ENCODE peak calls at places on chromosomes 13 and 19, in ten cellular contexts. Q is C1 segment of cervical spinal cord; E is mucosa of gallbladder; R is stimulated activated CD8-positive, alpha-beta memory T cell treated with anti-CD3 and anti-CD28 coated beads, Interleukin-15, amount 100 ng/mL, for 1 hour; M is heart right ventricle; A is iris pigment epithelial cell; W is non-pigmented ciliary epithelial cell; G is NCI-H526; N is NCI-H1092; T is T-helper 1 cell. C is an unnamed sample.

GRCh38 chr13:28707629-28708427 is 10.9 kb downstream of the SLC46A3 start:
- DNase-seq in Q (no peak), E (no peak), R (no peak), M (no peak), A (peak), W (peak), G (peak), N (no peak), T (no peak), C (peak)

GRCh38 chr19:34676697-34677385 is at the start of gene SCGB2B2:
- DNase-seq in Q (peak), E (no peak), R (no peak), M (no peak), A (no peak), W (peak), G (peak), N (peak), T (peak), C (no peak)

GRCh38 chr19:17766543-17767131 is 15.4 kb downstream of the FCHO1 start:
- DNase-seq in Q (peak), E (peak), R (no peak), M (peak), A (peak), W (peak), G (peak), N (peak), T (no peak), C (peak)

GRCh38 chr13:45807520-45808099 is 43.9 kb downstream of the SIAH3 start:
- DNase-seq in Q (no peak), E (peak), R (no peak), M (no peak), A (peak), W (peak), G (peak), N (peak), T (no peak), C (no peak)

GRCh38 chr19:5891938-5892771 is 11.4 kb downstream of the NDUFA11 start:
- DNase-seq in Q (peak), E (peak), R (no peak), M (peak), A (peak), W (no peak), G (no peak), N (no peak), T (no peak), C (no peak)

GRCh38 chr13:26384587-26384986 is 130.7 kb downstream of the CDK8 start:
- DNase-seq in Q (no peak), E (no peak), R (no peak), M (no peak), A (no peak), W (no peak), G (no peak), N (no peak), T (no peak), C (no peak)

GRCh38 chr19:42131149-42132029 is 857 bp downstream of the POU2F2 start:
- DNase-seq in Q (no peak), E (no peak), R (no peak), M (no peak), A (no peak), W (no peak), G (no peak), N (no peak), T (no peak), C (no peak)

GRCh38 chr19:2775556-2776430 is 7.3 kb downstream of the SGTA start:
- DNase-seq in Q (peak), E (peak), R (peak), M (peak), A (peak), W (no peak), G (no peak), N (no peak), T (peak), C (no peak)

GRCh38 chr13:89660752-89661151 is 1686.7 kb upstream of the MIR17HG start:
- DNase-seq in Q (no peak), E (no peak), R (no peak), M (no peak), A (no peak), W (no peak), G (no peak), N (no peak), T (no peak), C (no peak)

GRCh38 chr13:50910483-50910805 is 853 bp downstream of the RNASEH2B start:
- DNase-seq in Q (no peak), E (no peak), R (no peak), M (no peak), A (peak), W (no peak), G (peak), N (no peak), T (no peak), C (no peak)

GRCh38 chr19:16363133-16363851 is 38.7 kb downstream of the KLF2 start:
- DNase-seq in Q (no peak), E (peak), R (no peak), M (no peak), A (no peak), W (no peak), G (no peak), N (no peak), T (no peak), C (no peak)

GRCh38 chr13:73440296-73440895 is 381.6 kb downstream of the KLF5 start:
- DNase-seq in Q (no peak), E (no peak), R (no peak), M (no peak), A (peak), W (no peak), G (no peak), N (no peak), T (no peak), C (no peak)

GRCh38 chr19:30690935-30691505 is 318.8 kb downstream of the ZNF536 start:
- DNase-seq in Q (no peak), E (no peak), R (no peak), M (no peak), A (no peak), W (no peak), G (no peak), N (no peak), T (no peak), C (no peak)

GRCh38 chr13:108121406-108121805 is 93.9 kb downstream of the LIG4 start:
- DNase-seq in Q (no peak), E (no peak), R (no peak), M (no peak), A (no peak), W (no peak), G (no peak), N (no peak), T (no peak), C (no peak)

C was measured in AG04450.